ENCODE peak calls at places on chromosomes 4 and X, in five cellular contexts. C is A549, D is astrocyte of the spinal cord, F is AG10803, G is foreskin fibroblast. B is an unnamed sample.

GRCh38 chr4:160026720-160027119 is 923.8 kb downstream of the RAPGEF2 start:
- DNase-seq in C (peak; percentile 80), D (peak; percentile 55), F (no peak), G (no peak), B (no peak)

GRCh38 chr4:38782452-38783108 is at the start of gene TLR10:
- DNase-seq in C (peak; percentile 57), D (peak; percentile 48), F (peak; percentile 40), G (peak; percentile 70), B (no peak)

GRCh38 chr4:120870279-120870673 is 52.2 kb downstream of the PRDM5 start:
- DNase-seq in C (no peak), D (no peak), F (no peak), G (no peak), B (no peak)

GRCh38 chr4:99759988-99760387 is 56.6 kb upstream of the DAPP1 start:
- DNase-seq in C (no peak), D (peak; percentile 8), F (no peak), G (no peak), B (no peak)

GRCh38 chrX:10447577-10448214 is 172.7 kb downstream of the MID1 start:
- DNase-seq in C (peak; percentile 17), D (peak; percentile 11), F (peak; percentile 65), G (peak; percentile 44), B (no peak)

GRCh38 chr4:14504162-14504561 is 498.1 kb upstream of the CPEB2 start:
- DNase-seq in C (no peak), D (no peak), F (no peak), G (no peak), B (no peak)

GRCh38 chrX:97267376-97267775 is 383.7 kb downstream of the RPA4 start:
- DNase-seq in C (no peak), D (peak; percentile 1), F (peak; percentile 16), G (no peak), B (no peak)

GRCh38 chr4:167020410-167020809 is 213.9 kb downstream of the SPOCK3 start:
- DNase-seq in C (peak; percentile 11), D (no peak), F (no peak), G (no peak), B (no peak)

GRCh38 chrX:7582191-7582590 is 260.8 kb upstream of the VCX start:
- DNase-seq in C (no peak), D (no peak), F (no peak), G (no peak), B (no peak)

GRCh38 chr4:78776729-78777555 is 792 bp downstream of the BMP2K start:
- DNase-seq in C (peak; percentile 16), D (peak; percentile 47), F (peak; percentile 61), G (peak; percentile 91), B (no peak)

GRCh38 chr4:151629097-151629783 is 131.6 kb downstream of the GATB start:
- DNase-seq in C (no peak), D (no peak), F (no peak), G (no peak), B (no peak)

GRCh38 chr4:174521800-174522182 is 497 bp downstream of the HPGD start:
- DNase-seq in C (peak; percentile 70), D (no peak), F (no peak), G (no peak), B (no peak)

GRCh38 chrX:8067754-8068469 is 103.2 kb downstream of the VCX2 start:
- DNase-seq in C (peak; percentile 4), D (peak; percentile 30), F (no peak), G (peak; percentile 0), B (no peak)

GRCh38 chr4:164956766-164957643 is 20.5 kb downstream of the TRIM61 start:
- DNase-seq in C (peak; percentile 78), D (peak; percentile 75), F (peak; percentile 71), G (peak; percentile 80), B (no peak)

DNA sequence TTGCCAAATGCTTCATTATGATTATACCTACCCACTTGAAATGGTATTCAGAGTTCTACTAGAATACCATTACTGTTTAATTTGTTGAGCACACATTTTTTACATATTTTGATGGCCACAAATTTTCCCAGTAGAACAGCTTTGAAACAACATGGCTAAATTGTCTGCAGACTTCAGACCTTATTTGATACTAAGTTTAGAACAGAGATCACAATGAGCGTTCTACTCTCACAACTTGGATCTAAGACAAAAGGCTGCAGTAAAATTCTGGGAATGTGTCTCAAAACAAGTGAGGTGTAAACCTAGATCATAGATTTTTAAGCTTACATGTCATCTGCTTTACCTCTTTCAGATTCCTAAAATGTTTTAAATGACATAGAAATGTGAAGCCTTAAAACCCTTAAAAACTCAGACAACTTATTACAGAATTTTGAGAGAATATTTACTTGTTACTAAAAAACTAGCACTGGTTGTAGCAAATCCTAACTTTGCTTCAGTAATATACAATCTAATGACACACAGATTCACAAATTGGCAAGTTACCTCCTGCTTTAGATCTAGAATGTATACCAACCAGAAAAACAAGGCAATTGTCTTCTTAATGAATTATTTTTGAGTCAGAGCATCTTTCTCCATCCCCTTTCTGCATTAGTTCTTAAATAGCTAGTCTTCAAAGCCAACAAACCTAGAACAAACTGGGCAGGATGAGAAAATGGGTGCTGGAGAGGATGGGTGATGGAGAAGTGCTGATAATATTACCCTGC is 243.3 kb downstream of the SLC7A11 start:
- DNase-seq in C (no peak), D (peak; percentile 75), F (peak; percentile 96), G (peak; percentile 17), B (no peak)
- H3K4me3 ChIP-seq in C (no peak overlapping the region), D (no peak overlapping the region), F (no peak overlapping the region), G (no peak overlapping the region), B (no peak overlapping the region)

DNA sequence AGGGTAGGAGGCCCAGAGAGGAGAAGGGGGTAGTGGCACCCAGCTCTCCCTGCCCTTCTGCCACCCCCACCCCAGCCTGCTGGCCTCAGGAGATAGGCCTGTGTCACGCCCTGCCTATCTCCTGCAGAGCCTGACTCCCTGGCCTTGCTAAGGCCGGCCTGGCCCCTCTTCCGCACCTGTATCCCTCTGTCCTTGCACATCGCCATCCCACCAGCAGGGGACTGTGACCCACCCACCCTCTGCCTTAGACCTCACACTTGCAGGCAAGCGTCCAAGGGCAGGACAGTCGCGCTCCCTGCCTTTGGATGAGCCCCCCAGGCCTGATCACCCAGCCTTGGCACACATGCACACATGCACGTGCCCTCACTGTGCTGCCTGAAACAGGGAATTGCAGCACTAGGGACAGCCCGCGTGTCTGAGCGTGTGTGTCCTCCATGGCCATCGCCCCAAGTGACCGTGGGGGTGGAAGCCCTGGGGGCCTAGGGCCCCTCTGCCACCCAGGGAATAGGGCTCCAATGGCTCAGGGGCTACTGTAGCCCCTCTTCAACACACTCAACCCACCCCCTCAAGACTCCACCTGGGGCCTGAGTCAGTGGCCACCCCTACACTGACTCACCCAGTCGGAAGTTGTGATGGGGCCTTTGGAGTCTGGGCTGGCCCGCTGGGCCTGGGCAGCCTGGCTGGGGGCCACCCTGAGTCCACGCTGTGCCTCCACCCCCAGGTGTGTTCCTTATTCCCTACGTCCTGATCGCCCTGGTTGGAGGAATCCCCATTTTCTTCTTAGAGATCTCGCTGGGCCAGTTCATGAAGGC is 2.1 kb downstream of the SLC6A8 start:
- DNase-seq in C (no peak), D (no peak), F (no peak), G (no peak), B (no peak)
- H3K4me3 ChIP-seq in C (no peak overlapping the region), D (peak overlapping the region; percentile 12), F (peak overlapping the region; percentile 46), G (peak overlapping the region; percentile 43), B (peak overlapping the region; percentile 54)

DNA sequence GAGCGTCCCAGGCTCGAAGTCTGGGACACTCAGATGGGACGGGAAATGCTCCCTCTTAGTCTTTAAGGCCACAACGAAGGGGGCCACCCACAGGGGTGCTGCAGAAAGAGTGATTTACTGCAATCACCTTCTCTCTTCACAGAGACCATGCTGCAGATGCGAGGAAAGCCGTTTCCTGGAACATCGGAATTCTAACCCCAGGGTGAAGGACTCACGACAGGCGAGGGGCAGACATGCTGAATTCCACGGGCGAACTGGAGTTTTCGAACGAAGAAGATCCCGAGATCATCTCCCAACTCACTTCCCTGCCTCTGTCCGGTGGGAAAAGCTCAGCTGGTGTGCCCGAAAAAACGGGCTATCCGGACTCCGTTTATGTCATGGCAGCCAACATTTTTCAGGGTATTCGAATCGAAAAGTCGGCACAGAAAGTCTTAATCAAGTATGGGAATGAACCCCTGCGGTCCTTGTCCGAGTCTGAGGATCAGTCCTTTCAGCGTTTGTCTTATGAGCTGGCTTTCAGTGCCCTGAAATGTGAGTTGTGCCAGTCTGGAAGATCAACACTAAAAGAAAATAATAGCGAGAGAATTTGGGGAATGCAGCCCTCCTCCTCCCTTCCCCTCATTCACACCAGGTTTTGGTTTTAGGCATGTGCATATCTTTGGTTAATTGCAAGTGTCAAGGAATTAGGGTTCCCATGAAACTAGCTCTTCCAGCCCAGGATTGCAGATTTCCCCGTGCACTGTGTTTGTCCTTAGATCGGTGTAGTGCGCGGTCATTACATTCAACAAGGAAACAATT is 905 bp downstream of the NSUN7 start:
- DNase-seq in C (no peak), D (peak; percentile 14), F (peak; percentile 31), G (peak; percentile 33), B (no peak)
- H3K4me3 ChIP-seq in C (peak overlapping the region; percentile 75), D (peak overlapping the region; percentile 52), F (peak overlapping the region; percentile 54), G (peak overlapping the region; percentile 42), B (no peak overlapping the region)

GRCh38 chrX:73561791-73562190 is 1.2 kb upstream of the CHIC1 start:
- DNase-seq in C (no peak), D (peak; percentile 14), F (peak; percentile 34), G (peak; percentile 28), B (no peak)
- H3K4me3 ChIP-seq in C (no peak overlapping the region), D (no peak overlapping the region), F (no peak overlapping the region), G (peak overlapping the region; percentile 80), B (peak overlapping the region; percentile 78)

DNA sequence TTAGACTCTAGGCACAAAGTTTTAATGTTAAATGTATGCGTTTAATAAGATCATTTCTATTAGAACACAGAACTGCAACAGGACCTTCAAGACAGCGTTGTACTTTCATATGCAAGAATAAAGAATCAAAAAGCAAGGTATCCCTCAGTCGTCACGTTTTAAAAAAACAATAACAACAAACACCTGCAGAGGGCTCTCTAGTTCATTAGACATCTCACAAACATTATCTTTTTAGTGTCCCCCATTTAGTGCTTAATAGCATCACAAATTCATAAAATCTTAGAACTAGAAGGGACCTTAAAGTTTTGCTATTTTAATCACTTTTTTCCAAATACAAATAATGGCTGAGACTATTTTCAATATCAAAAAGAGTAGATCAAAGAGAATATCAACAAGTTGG is 236.6 kb downstream of the DCHS2 start:
- DNase-seq in C (no peak), D (no peak), F (no peak), G (no peak), B (no peak)
- H3K4me3 ChIP-seq in C (no peak overlapping the region), D (no peak overlapping the region), F (no peak overlapping the region), G (no peak overlapping the region), B (no peak overlapping the region)

GRCh38 chr4:54099287-54099958 is 540 bp upstream of the GSX2 start:
- DNase-seq in C (no peak), D (peak; percentile 33), F (no peak), G (no peak), B (no peak)
- H3K4me3 ChIP-seq in C (peak overlapping the region; percentile 48), D (peak overlapping the region; percentile 32), F (no peak overlapping the region), G (no peak overlapping the region), B (peak overlapping the region; percentile 30)

GRCh38 chr4:7871356-7871755 is 68.3 kb downstream of the AFAP1 start:
- DNase-seq in C (no peak), D (no peak), F (no peak), G (no peak), B (no peak)
- H3K4me3 ChIP-seq in C (peak overlapping the region; percentile 34), D (no peak overlapping the region), F (peak overlapping the region; percentile 68), G (peak overlapping the region; percentile 69), B (no peak overlapping the region)

B was measured in SK-N-MC.